ENCODE peak calls at places on chromosomes 2 and 18, in nine cellular contexts. H, Z, L, D, B, A, V, N and W are unnamed samples.

GRCh38 chr2:45008296-45009129 is 739 bp downstream of the SIX2 start:
- DNase-seq in H (no peak), Z (peak; percentile 23), N (no peak), A (no peak), B (peak; percentile 73), D (peak; percentile 81), V (no peak), L (no peak), W (no peak)

GRCh38 chr2:205197468-205198129 is 484.7 kb upstream of the NRP2 start:
- DNase-seq in D (no peak), V (no peak), A (no peak), H (no peak), L (no peak), N (no peak), B (no peak), Z (no peak), W (no peak)

GRCh38 chr18:44700652-44701051 is 20.0 kb downstream of the SETBP1 start:
- DNase-seq in D (no peak), B (no peak), N (no peak), L (no peak), Z (peak; percentile 68), A (peak; percentile 86), V (no peak), H (no peak), W (no peak)

GRCh38 chr18:74493689-74494088 is 2.5 kb upstream of the CNDP2 start:
- DNase-seq in A (no peak), L (no peak), B (no peak), H (no peak), Z (peak; percentile 48), N (peak; percentile 14), D (no peak), V (no peak), W (peak; percentile 25)

GRCh38 chr18:48719988-48720654 is 181.3 kb downstream of the CTIF start:
- DNase-seq in B (no peak), N (no peak), H (no peak), L (no peak), A (no peak), D (peak; percentile 12), V (no peak), Z (no peak), W (peak; percentile 31)

GRCh38 chr2:176500921-176501320 is 231.7 kb downstream of the MTX2 start:
- DNase-seq in Z (no peak), B (no peak), L (no peak), H (no peak), A (no peak), D (no peak), N (no peak), V (no peak), W (no peak)

GRCh38 chr18:6629635-6630140 is 99.8 kb upstream of the ARHGAP28 start:
- DNase-seq in A (no peak), H (no peak), N (no peak), B (no peak), D (no peak), L (no peak), V (no peak), Z (no peak), W (no peak)

GRCh38 chr2:129719335-129719734 is 260.1 kb upstream of the RAB6C start:
- DNase-seq in L (no peak), Z (no peak), V (no peak), H (no peak), B (no peak), N (no peak), D (no peak), A (no peak), W (no peak)

GRCh38 chr2:26573241-26573925 is 67.8 kb downstream of the CIB4 start:
- DNase-seq in D (peak; percentile 66), H (no peak), Z (no peak), N (no peak), V (no peak), A (peak; percentile 57), L (peak; percentile 24), B (peak; percentile 38), W (no peak)

GRCh38 chr2:12014088-12014960 is 267.9 kb downstream of the LPIN1 start:
- DNase-seq in H (no peak), L (peak; percentile 63), Z (no peak), V (no peak), A (no peak), D (no peak), N (no peak), B (no peak), W (no peak)

GRCh38 chr2:148110184-148110583 is 89.3 kb downstream of the MBD5 start:
- DNase-seq in B (no peak), Z (no peak), V (no peak), L (no peak), D (no peak), H (no peak), A (no peak), N (no peak), W (no peak)

GRCh38 chr18:52339891-52340371 is at the start of gene DCC:
- DNase-seq in V (no peak), B (no peak), Z (peak; percentile 14), D (peak; percentile 43), N (peak; percentile 35), H (no peak), L (peak; percentile 36), A (no peak), W (peak; percentile 36)

GRCh38 chr2:30230479-30230854 is 867 bp upstream of the LBH start:
- DNase-seq in Z (peak; percentile 45), H (peak; percentile 48), A (peak; percentile 71), N (no peak), L (no peak), V (no peak), D (peak; percentile 81), B (no peak), W (peak; percentile 65)

GRCh38 chr2:233350708-233351107 is 3.6 kb upstream of the DGKD start:
- DNase-seq in Z (peak; percentile 54), L (peak; percentile 49), A (no peak), V (no peak), N (peak; percentile 98), H (no peak), B (peak; percentile 19), D (no peak), W (peak; percentile 61)
- TF ChIP-seq CTCF in Z (no peak), L (no peak), A (no peak), V (no peak), N (no peak), H (no peak), B (no peak), D (no peak), W (peak; percentile 12)

GRCh38 chr2:95215018-95215612 is 7.8 kb downstream of the ZNF892 start:
- DNase-seq in B (no peak), A (no peak), N (no peak), H (no peak), Z (no peak), L (no peak), D (no peak), V (no peak), W (no peak)
- H3K9me3 ChIP-seq in B (peaks cover 77% of the 10 kb centered on the region), A (peaks cover 82% of the 10 kb centered on the region), N (peaks cover 97% of the 10 kb centered on the region), H (peaks cover 100% of the 10 kb centered on the region), Z (no peaks in the 10 kb centered on the region), L (peaks cover 100% of the 10 kb centered on the region), D (peaks cover 87% of the 10 kb centered on the region), V (peaks cover 100% of the 10 kb centered on the region), W (no peaks in the 10 kb centered on the region)

GRCh38 chr2:47069628-47070154 is 85.4 kb downstream of the STPG4 start:
- DNase-seq in B (peak; percentile 83), Z (peak; percentile 96), A (no peak), D (peak; percentile 95), L (peak; percentile 79), V (peak; percentile 87), N (peak; percentile 80), H (peak; percentile 80), W (peak; percentile 46)
- H3K4me1 ChIP-seq in B (peaks cover 86% of the 10 kb centered on the region), Z (peaks cover 77% of the 10 kb centered on the region), A (peaks cover 88% of the 10 kb centered on the region), D (peaks cover 59% of the 10 kb centered on the region), L (peaks cover 83% of the 10 kb centered on the region), V (peaks cover 28% of the 10 kb centered on the region), N (peaks cover 75% of the 10 kb centered on the region), H (peaks cover 95% of the 10 kb centered on the region), W (peaks cover 56% of the 10 kb centered on the region)

DNA sequence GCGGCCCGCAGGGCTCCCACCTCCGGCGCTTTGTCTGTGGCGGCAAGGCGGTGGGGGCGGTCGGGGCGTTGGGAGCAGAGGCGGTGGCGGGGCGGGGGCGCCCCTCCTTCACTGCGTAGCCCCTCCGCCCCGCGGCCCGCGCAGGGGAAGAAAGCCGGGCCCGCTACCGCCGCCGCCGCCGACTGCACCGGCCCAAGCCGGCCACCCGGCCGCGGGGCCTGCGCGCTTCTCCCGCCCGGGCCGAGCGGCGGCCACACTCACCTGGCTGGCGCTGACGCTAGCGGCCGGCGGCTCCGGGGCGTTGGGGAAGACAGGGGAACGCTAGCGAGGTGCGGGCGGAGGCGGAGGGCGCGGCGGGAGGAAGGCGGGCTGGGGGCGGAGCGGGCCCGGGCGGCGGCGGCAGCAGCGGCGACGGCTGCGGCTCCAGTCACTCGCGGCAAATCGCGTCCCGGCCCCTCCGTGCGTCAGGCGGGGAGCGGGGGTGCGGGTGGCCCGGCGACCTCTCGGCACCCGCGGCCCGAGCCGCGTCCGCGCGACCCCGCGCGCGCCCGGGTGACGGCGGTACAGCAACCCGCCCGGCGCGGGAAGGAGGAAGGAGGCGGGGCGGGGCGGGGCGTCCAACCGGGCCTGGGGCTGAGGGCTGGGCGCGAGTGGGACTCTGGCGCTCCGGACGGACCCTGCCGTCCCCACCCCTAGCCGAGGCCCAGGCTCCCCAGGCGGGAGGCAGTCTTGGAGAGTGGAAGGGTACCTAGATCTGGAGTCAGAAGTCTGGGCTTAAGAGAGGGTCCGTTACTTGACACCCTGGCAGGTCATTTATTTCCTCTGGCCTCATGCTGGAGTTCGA is at the start of gene SESTD1:
- DNase-seq in D (peak; percentile 88), H (peak; percentile 77), N (peak; percentile 47), V (peak; percentile 73), L (peak; percentile 78), A (peak; percentile 85), B (peak; percentile 90), Z (peak; percentile 52), W (peak; percentile 40)
- TF ChIP-seq CTCF in D (no peak), H (no peak), N (no peak), V (no peak), L (no peak), A (no peak), B (no peak), Z (no peak), W (no peak)

GRCh38 chr2:173782681-173783080 is 182.5 kb downstream of the SP3 start:
- DNase-seq in A (no peak), N (no peak), V (no peak), L (no peak), Z (no peak), D (no peak), B (no peak), H (no peak), W (no peak)

GRCh38 chr2:173791502-173791901 is 173.7 kb downstream of the SP3 start:
- DNase-seq in V (no peak), A (no peak), H (no peak), N (no peak), Z (no peak), L (no peak), D (no peak), B (no peak), W (no peak)

GRCh38 chr2:173785813-173786212 is 179.4 kb downstream of the SP3 start:
- DNase-seq in B (no peak), A (no peak), Z (no peak), D (no peak), V (no peak), L (no peak), N (no peak), H (no peak), W (no peak)
- H3K9me3 ChIP-seq in B (no peaks in the 10 kb centered on the region), A (no peaks in the 10 kb centered on the region), Z (no peaks in the 10 kb centered on the region), D (peaks cover under 1% of the 10 kb centered on the region), V (no peaks in the 10 kb centered on the region), L (peaks cover under 1% of the 10 kb centered on the region), N (no peaks in the 10 kb centered on the region), H (no peaks in the 10 kb centered on the region), W (no peaks in the 10 kb centered on the region)

GRCh38 chr2:183269956-183270355 is 145.7 kb downstream of the NUP35 start:
- DNase-seq in H (no peak), B (no peak), Z (no peak), A (no peak), V (no peak), D (no peak), N (no peak), L (no peak), W (no peak)
- H3K4me1 ChIP-seq in H (no peaks in the 10 kb centered on the region), B (no peaks in the 10 kb centered on the region), Z (no peaks in the 10 kb centered on the region), A (no peaks in the 10 kb centered on the region), V (no peaks in the 10 kb centered on the region), D (no peaks in the 10 kb centered on the region), N (no peaks in the 10 kb centered on the region), L (no peaks in the 10 kb centered on the region), W (no peaks in the 10 kb centered on the region)